ENCODE peak calls at places on chromosome 22, in ten cellular contexts. One of them, this sample, is unnamed.

GRCh38 chr22:39308614-39309363 is 10.6 kb downstream of the RPL3 start:
- DNase-seq in LoVo: peak; percentile 89
- DNase-seq in RWPE1: peak; percentile 73
- DNase-seq in progenitor cell of endocrine pancreas: no peak
- DNase-seq in activated gamma-delta T cell: no peak
- DNase-seq in AG10803: peak; percentile 95
- DNase-seq in Karpas-422: no peak
- DNase-seq in AML-193: no peak
- DNase-seq in mesendoderm: peak; percentile 86
- DNase-seq in cardiac fibroblast: peak; percentile 93
- DNase-seq in this sample: no peak

GRCh38 chr22:46798366-46799057 is 36.1 kb downstream of the TBC1D22A start:
- DNase-seq in LoVo: peak; percentile 48
- DNase-seq in RWPE1: peak; percentile 13
- DNase-seq in Karpas-422: peak; percentile 94
- DNase-seq in AG10803: peak; percentile 63
- DNase-seq in progenitor cell of endocrine pancreas: peak; percentile 79
- DNase-seq in mesendoderm: peak; percentile 86
- DNase-seq in activated gamma-delta T cell: peak; percentile 37
- DNase-seq in AML-193: peak; percentile 55
- DNase-seq in cardiac fibroblast: peak; percentile 82
- DNase-seq in this sample: peak; percentile 52

GRCh38 chr22:30250713-30251267 is 4.2 kb upstream of the LIF start:
- DNase-seq in AML-193: no peak
- DNase-seq in progenitor cell of endocrine pancreas: no peak
- DNase-seq in Karpas-422: no peak
- DNase-seq in activated gamma-delta T cell: no peak
- DNase-seq in mesendoderm: no peak
- DNase-seq in RWPE1: peak; percentile 79
- DNase-seq in AG10803: peak; percentile 38
- DNase-seq in LoVo: no peak
- DNase-seq in cardiac fibroblast: no peak
- DNase-seq in this sample: no peak

GRCh38 chr22:28246392-28246791 is 327.3 kb upstream of the PITPNB start:
- DNase-seq in activated gamma-delta T cell: no peak
- DNase-seq in Karpas-422: no peak
- DNase-seq in RWPE1: no peak
- DNase-seq in LoVo: no peak
- DNase-seq in AG10803: peak; percentile 96
- DNase-seq in mesendoderm: peak; percentile 72
- DNase-seq in AML-193: no peak
- DNase-seq in progenitor cell of endocrine pancreas: no peak
- DNase-seq in cardiac fibroblast: peak; percentile 49
- DNase-seq in this sample: no peak

GRCh38 chr22:33803371-33803770 is 116.9 kb downstream of the LARGE1 start:
- DNase-seq in RWPE1: no peak
- DNase-seq in LoVo: peak; percentile 4
- DNase-seq in cardiac fibroblast: peak; percentile 85
- DNase-seq in Karpas-422: no peak
- DNase-seq in AG10803: peak; percentile 97
- DNase-seq in mesendoderm: peak; percentile 38
- DNase-seq in progenitor cell of endocrine pancreas: no peak
- DNase-seq in AML-193: no peak
- DNase-seq in activated gamma-delta T cell: no peak
- DNase-seq in this sample: no peak

GRCh38 chr22:38202437-38203089 is 769 bp downstream of the MAFF start:
- DNase-seq in Karpas-422: peak; percentile 80
- DNase-seq in progenitor cell of endocrine pancreas: peak; percentile 50
- DNase-seq in mesendoderm: peak; percentile 70
- DNase-seq in RWPE1: peak; percentile 46
- DNase-seq in AG10803: peak; percentile 90
- DNase-seq in activated gamma-delta T cell: peak; percentile 54
- DNase-seq in LoVo: peak; percentile 75
- DNase-seq in AML-193: no peak
- DNase-seq in cardiac fibroblast: peak; percentile 96
- DNase-seq in this sample: peak; percentile 43

GRCh38 chr22:25700996-25701815 is 40.8 kb upstream of the MYO18B start:
- DNase-seq in AG10803: peak; percentile 67
- DNase-seq in RWPE1: no peak
- DNase-seq in cardiac fibroblast: peak; percentile 50
- DNase-seq in LoVo: no peak
- DNase-seq in progenitor cell of endocrine pancreas: no peak
- DNase-seq in activated gamma-delta T cell: no peak
- DNase-seq in AML-193: no peak
- DNase-seq in mesendoderm: no peak
- DNase-seq in Karpas-422: no peak
- DNase-seq in this sample: no peak

GRCh38 chr22:39785232-39785631 is 108.3 kb downstream of the ENTHD1 start:
- DNase-seq in progenitor cell of endocrine pancreas: no peak
- DNase-seq in RWPE1: no peak
- DNase-seq in cardiac fibroblast: no peak
- DNase-seq in LoVo: no peak
- DNase-seq in AG10803: no peak
- DNase-seq in Karpas-422: no peak
- DNase-seq in AML-193: no peak
- DNase-seq in mesendoderm: no peak
- DNase-seq in activated gamma-delta T cell: no peak
- DNase-seq in this sample: no peak

GRCh38 chr22:39292561-39293074 is 26.8 kb downstream of the RPL3 start:
- DNase-seq in progenitor cell of endocrine pancreas: no peak
- DNase-seq in cardiac fibroblast: peak; percentile 97
- DNase-seq in AML-193: peak; percentile 66
- DNase-seq in AG10803: peak; percentile 90
- DNase-seq in activated gamma-delta T cell: no peak
- DNase-seq in RWPE1: peak; percentile 79
- DNase-seq in mesendoderm: peak; percentile 80
- DNase-seq in Karpas-422: no peak
- DNase-seq in LoVo: peak; percentile 89
- DNase-seq in this sample: no peak

GRCh38 chr22:29267462-29267857 is 321 bp downstream of the RHBDD3 start:
- DNase-seq in mesendoderm: no peak
- DNase-seq in RWPE1: no peak
- DNase-seq in cardiac fibroblast: no peak
- DNase-seq in AG10803: no peak
- DNase-seq in progenitor cell of endocrine pancreas: no peak
- DNase-seq in LoVo: no peak
- DNase-seq in AML-193: no peak
- DNase-seq in Karpas-422: no peak
- DNase-seq in activated gamma-delta T cell: no peak
- DNase-seq in this sample: no peak

GRCh38 chr22:20981787-20982562 is at the start of gene LZTR1:
- DNase-seq in progenitor cell of endocrine pancreas: peak; percentile 58
- DNase-seq in RWPE1: peak; percentile 66
- DNase-seq in mesendoderm: peak; percentile 90
- DNase-seq in cardiac fibroblast: peak; percentile 88
- DNase-seq in activated gamma-delta T cell: peak; percentile 67
- DNase-seq in AML-193: peak; percentile 82
- DNase-seq in LoVo: peak; percentile 80
- DNase-seq in Karpas-422: peak; percentile 92
- DNase-seq in AG10803: peak; percentile 84
- DNase-seq in this sample: peak; percentile 40

GRCh38 chr22:19060356-19061009 is 61.7 kb downstream of the DGCR2 start:
- DNase-seq in RWPE1: peak; percentile 33
- DNase-seq in Karpas-422: no peak
- DNase-seq in progenitor cell of endocrine pancreas: no peak
- DNase-seq in mesendoderm: no peak
- DNase-seq in cardiac fibroblast: no peak
- DNase-seq in AG10803: no peak
- DNase-seq in LoVo: no peak
- DNase-seq in AML-193: no peak
- DNase-seq in activated gamma-delta T cell: no peak
- DNase-seq in this sample: no peak

GRCh38 chr22:32836286-32836859 is 34.9 kb downstream of the TIMP3 start:
- DNase-seq in AG10803: no peak
- DNase-seq in mesendoderm: peak; percentile 36
- DNase-seq in AML-193: no peak
- DNase-seq in LoVo: peak; percentile 8
- DNase-seq in progenitor cell of endocrine pancreas: no peak
- DNase-seq in RWPE1: peak; percentile 24
- DNase-seq in Karpas-422: peak; percentile 68
- DNase-seq in activated gamma-delta T cell: no peak
- DNase-seq in cardiac fibroblast: peak; percentile 35
- DNase-seq in this sample: no peak

GRCh38 chr22:35313311-35314121 is 13.8 kb downstream of the TOM1 start:
- DNase-seq in activated gamma-delta T cell: no peak
- DNase-seq in RWPE1: peak; percentile 11
- DNase-seq in cardiac fibroblast: peak; percentile 80
- DNase-seq in AML-193: no peak
- DNase-seq in progenitor cell of endocrine pancreas: no peak
- DNase-seq in LoVo: peak; percentile 2
- DNase-seq in mesendoderm: no peak
- DNase-seq in Karpas-422: no peak
- DNase-seq in AG10803: peak; percentile 89
- DNase-seq in this sample: no peak

GRCh38 chr22:30889996-30890480 is 78.5 kb downstream of the MORC2 start:
- DNase-seq in mesendoderm: no peak
- DNase-seq in Karpas-422: no peak
- DNase-seq in progenitor cell of endocrine pancreas: no peak
- DNase-seq in cardiac fibroblast: no peak
- DNase-seq in LoVo: no peak
- DNase-seq in AG10803: no peak
- DNase-seq in RWPE1: no peak
- DNase-seq in activated gamma-delta T cell: no peak
- DNase-seq in AML-193: no peak
- DNase-seq in this sample: no peak

GRCh38 chr22:26549902-26550497 is 37.7 kb upstream of the TFIP11 start:
- DNase-seq in activated gamma-delta T cell: no peak
- DNase-seq in AML-193: no peak
- DNase-seq in mesendoderm: peak; percentile 40
- DNase-seq in progenitor cell of endocrine pancreas: no peak
- DNase-seq in AG10803: no peak
- DNase-seq in RWPE1: no peak
- DNase-seq in Karpas-422: no peak
- DNase-seq in cardiac fibroblast: no peak
- DNase-seq in LoVo: no peak
- DNase-seq in this sample: no peak

GRCh38 chr22:37175414-37176144 is 12.5 kb downstream of the C1QTNF6 start:
- DNase-seq in mesendoderm: no peak
- DNase-seq in AG10803: no peak
- DNase-seq in activated gamma-delta T cell: no peak
- DNase-seq in Karpas-422: no peak
- DNase-seq in RWPE1: no peak
- DNase-seq in AML-193: no peak
- DNase-seq in LoVo: no peak
- DNase-seq in cardiac fibroblast: peak; percentile 34
- DNase-seq in progenitor cell of endocrine pancreas: no peak
- DNase-seq in this sample: no peak

GRCh38 chr22:35547993-35548761 is 7.5 kb downstream of the RASD2 start:
- DNase-seq in RWPE1: no peak
- DNase-seq in mesendoderm: peak; percentile 88
- DNase-seq in progenitor cell of endocrine pancreas: no peak
- DNase-seq in Karpas-422: peak; percentile 52
- DNase-seq in activated gamma-delta T cell: no peak
- DNase-seq in cardiac fibroblast: peak; percentile 12
- DNase-seq in AG10803: no peak
- DNase-seq in LoVo: no peak
- DNase-seq in AML-193: no peak
- DNase-seq in this sample: no peak

GRCh38 chr22:46364341-46365165 is 29.0 kb downstream of the TRMU start:
- DNase-seq in mesendoderm: no peak
- DNase-seq in RWPE1: no peak
- DNase-seq in progenitor cell of endocrine pancreas: no peak
- DNase-seq in AG10803: no peak
- DNase-seq in LoVo: no peak
- DNase-seq in Karpas-422: peak; percentile 52
- DNase-seq in activated gamma-delta T cell: no peak
- DNase-seq in cardiac fibroblast: no peak
- DNase-seq in AML-193: no peak
- DNase-seq in this sample: no peak

GRCh38 chr22:49193348-49193747 is 634.3 kb downstream of the BRD1 start:
- DNase-seq in LoVo: no peak
- DNase-seq in RWPE1: no peak
- DNase-seq in Karpas-422: no peak
- DNase-seq in progenitor cell of endocrine pancreas: no peak
- DNase-seq in mesendoderm: no peak
- DNase-seq in cardiac fibroblast: no peak
- DNase-seq in AML-193: no peak
- DNase-seq in activated gamma-delta T cell: no peak
- DNase-seq in AG10803: no peak
- DNase-seq in this sample: no peak

GRCh38 chr22:36816635-36817428 is at the start of gene PVALB:
- DNase-seq in AG10803: no peak
- DNase-seq in activated gamma-delta T cell: no peak
- DNase-seq in cardiac fibroblast: peak; percentile 46
- DNase-seq in LoVo: no peak
- DNase-seq in RWPE1: peak; percentile 27
- DNase-seq in mesendoderm: peak; percentile 38
- DNase-seq in AML-193: no peak
- DNase-seq in Karpas-422: no peak
- DNase-seq in progenitor cell of endocrine pancreas: no peak
- DNase-seq in this sample: no peak

GRCh38 chr22:26906464-26906863 is 249.1 kb downstream of the MIAT start:
- DNase-seq in mesendoderm: no peak
- DNase-seq in activated gamma-delta T cell: no peak
- DNase-seq in AG10803: no peak
- DNase-seq in cardiac fibroblast: no peak
- DNase-seq in RWPE1: no peak
- DNase-seq in Karpas-422: no peak
- DNase-seq in LoVo: no peak
- DNase-seq in progenitor cell of endocrine pancreas: no peak
- DNase-seq in AML-193: no peak
- DNase-seq in this sample: no peak

GRCh38 chr22:42947211-42947990 is 67.5 kb downstream of the PACSIN2 start:
- DNase-seq in mesendoderm: peak; percentile 72
- DNase-seq in cardiac fibroblast: no peak
- DNase-seq in progenitor cell of endocrine pancreas: no peak
- DNase-seq in LoVo: peak; percentile 42
- DNase-seq in RWPE1: no peak
- DNase-seq in AML-193: no peak
- DNase-seq in activated gamma-delta T cell: no peak
- DNase-seq in Karpas-422: no peak
- DNase-seq in AG10803: no peak
- DNase-seq in this sample: no peak

GRCh38 chr22:24474221-24474620 is 20.9 kb upstream of the UPB1 start:
- DNase-seq in progenitor cell of endocrine pancreas: no peak
- DNase-seq in RWPE1: peak; percentile 46
- DNase-seq in LoVo: peak; percentile 30
- DNase-seq in AML-193: no peak
- DNase-seq in AG10803: peak; percentile 91
- DNase-seq in cardiac fibroblast: peak; percentile 87
- DNase-seq in activated gamma-delta T cell: no peak
- DNase-seq in Karpas-422: no peak
- DNase-seq in mesendoderm: peak; percentile 87
- DNase-seq in this sample: no peak

GRCh38 chr22:42299586-42300285 is 29.3 kb upstream of the TCF20 start:
- DNase-seq in RWPE1: no peak
- DNase-seq in mesendoderm: peak; percentile 90
- DNase-seq in activated gamma-delta T cell: no peak
- DNase-seq in LoVo: no peak
- DNase-seq in Karpas-422: peak; percentile 80
- DNase-seq in AG10803: no peak
- DNase-seq in cardiac fibroblast: no peak
- DNase-seq in AML-193: peak; percentile 74
- DNase-seq in progenitor cell of endocrine pancreas: no peak
- DNase-seq in this sample: no peak

This sample was measured in central memory CD8-positive, alpha-beta T cell.